ENCODE peak calls at places on chromosomes 2 and 18, in nine cellular contexts. P, R, X, Y, Q, K, J, A and D are unnamed samples.

GRCh38 chr2:19361325-19361990 is 3.0 kb upstream of the OSR1 start:
- DNase-seq in Q (no peak), J (no peak), K (no peak), Y (no peak), X (peak), A (peak), R (peak), P (no peak), D (no peak)

GRCh38 chr18:38552729-38553411 is 987.3 kb upstream of the CELF4 start:
- DNase-seq in X (no peak), A (no peak), R (no peak), Y (no peak), J (no peak), K (no peak), Q (no peak), P (no peak), D (no peak)

GRCh38 chr2:160294889-160295288 is 94.8 kb upstream of the ITGB6 start:
- DNase-seq in A (no peak), X (no peak), Q (no peak), J (no peak), P (no peak), R (no peak), Y (no peak), K (no peak), D (no peak)

GRCh38 chr2:70133521-70134348 is 46.5 kb downstream of the PCBP1 start:
- DNase-seq in R (peak), K (no peak), Q (peak), X (no peak), J (no peak), A (no peak), Y (no peak), P (no peak), D (no peak)

GRCh38 chr2:26767894-26768487 is 3.9 kb downstream of the SLC35F6 start:
- DNase-seq in X (no peak), J (no peak), R (no peak), Q (no peak), Y (no peak), A (no peak), P (no peak), K (no peak), D (no peak)

GRCh38 chr18:79397288-79397829 is 1.6 kb downstream of the NFATC1 start:
- DNase-seq in Q (no peak), J (no peak), R (no peak), K (no peak), X (peak), P (no peak), A (no peak), Y (no peak), D (no peak)

GRCh38 chr2:119888673-119889072 is 124.2 kb upstream of the EPB41L5 start:
- DNase-seq in A (no peak), X (no peak), Q (no peak), P (no peak), Y (peak), K (peak), J (no peak), R (no peak), D (no peak)

GRCh38 chr2:212595036-212595654 is 56.5 kb upstream of the ERBB4 start:
- DNase-seq in Q (no peak), Y (peak), K (peak), X (no peak), A (no peak), P (no peak), J (no peak), R (no peak), D (no peak)

GRCh38 chr18:58552057-58552461 is 76.8 kb downstream of the ALPK2 start:
- DNase-seq in J (no peak), A (no peak), R (peak), Y (no peak), P (no peak), Q (no peak), K (no peak), X (no peak), D (no peak)

GRCh38 chr2:149525323-149525722 is 62.3 kb downstream of the MMADHC start:
- DNase-seq in P (no peak), A (no peak), X (no peak), K (no peak), J (no peak), Y (no peak), R (no peak), Q (no peak), D (no peak)

GRCh38 chr2:74564222-74564621 is 9.7 kb downstream of the DOK1 start:
- DNase-seq in J (no peak), K (peak), P (no peak), Q (no peak), X (no peak), R (no peak), Y (no peak), A (no peak), D (no peak)

GRCh38 chr2:98476192-98476868 is 31.7 kb downstream of the INPP4A start:
- DNase-seq in J (no peak), Q (peak), Y (no peak), R (peak), P (no peak), K (no peak), X (no peak), A (peak), D (no peak)

GRCh38 chr2:23523651-23524260 is 138.8 kb downstream of the KLHL29 start:
- DNase-seq in P (no peak), K (peak), Q (no peak), J (no peak), X (no peak), Y (peak), A (peak), R (no peak), D (no peak)

GRCh38 chr18:42675810-42676209 is 439.7 kb downstream of the RIT2 start:
- DNase-seq in A (no peak), K (no peak), X (no peak), Q (peak), J (peak), Y (no peak), P (no peak), R (no peak), D (no peak)